ENCODE peak calls at places on chromosome 18, in seven cellular contexts. One of them, this sample, is unnamed. For H3K27me3, H3K4me1 and H3K9me3, the result is how much of the 10 kb centered on the place peaks cover.

GRCh38 chr18:51196811-51197660 is 445 bp downstream of the MEX3C start:
- DNase-seq in BE2C: peak
- DNase-seq in HepG2: no peak
- DNase-seq in HCT116: no peak
- DNase-seq in cardiac muscle cell: peak
- DNase-seq in mammary epithelial cell: peak
- DNase-seq in ovary: peak
- DNase-seq in this sample: peak

GRCh38 chr18:51236225-51236624 is 38.7 kb upstream of the MEX3C start:
- DNase-seq in ovary: no peak
- DNase-seq in mammary epithelial cell: peak
- DNase-seq in cardiac muscle cell: peak
- DNase-seq in HepG2: peak
- DNase-seq in BE2C: peak
- DNase-seq in HCT116: peak
- DNase-seq in this sample: no peak

GRCh38 chr18:12374398-12374797 is 2.6 kb downstream of the AFG3L2 start:
- DNase-seq in mammary epithelial cell: no peak
- DNase-seq in HepG2: no peak
- DNase-seq in ovary: no peak
- DNase-seq in cardiac muscle cell: no peak
- DNase-seq in BE2C: no peak
- DNase-seq in HCT116: no peak
- DNase-seq in this sample: no peak

GRCh38 chr18:80147418-80148315 is 38.6 kb downstream of the ADNP2 start:
- DNase-seq in mammary epithelial cell: peak
- DNase-seq in HCT116: no peak
- DNase-seq in ovary: peak
- DNase-seq in BE2C: no peak
- DNase-seq in HepG2: peak
- DNase-seq in cardiac muscle cell: peak
- DNase-seq in this sample: peak

GRCh38 chr18:66124394-66124793 is 373.6 kb downstream of the CDH7 start:
- DNase-seq in cardiac muscle cell: no peak
- DNase-seq in BE2C: no peak
- DNase-seq in HepG2: peak
- DNase-seq in mammary epithelial cell: no peak
- DNase-seq in HCT116: no peak
- DNase-seq in ovary: no peak
- DNase-seq in this sample: no peak

GRCh38 chr18:26406854-26407517 is 141.4 kb downstream of the KCTD1 start:
- DNase-seq in cardiac muscle cell: no peak
- DNase-seq in HepG2: no peak
- DNase-seq in BE2C: no peak
- DNase-seq in mammary epithelial cell: peak
- DNase-seq in ovary: no peak
- DNase-seq in HCT116: no peak
- DNase-seq in this sample: no peak

GRCh38 chr18:35526476-35527120 is 28.8 kb upstream of the INO80C start:
- DNase-seq in cardiac muscle cell: peak
- DNase-seq in HepG2: no peak
- DNase-seq in HCT116: no peak
- DNase-seq in BE2C: no peak
- DNase-seq in mammary epithelial cell: peak
- DNase-seq in ovary: no peak
- DNase-seq in this sample: no peak

GRCh38 chr18:23077493-23078256 is 57.6 kb upstream of the CABLES1 start:
- DNase-seq in HCT116: no peak
- DNase-seq in ovary: no peak
- DNase-seq in cardiac muscle cell: peak
- DNase-seq in BE2C: no peak
- DNase-seq in HepG2: peak
- DNase-seq in mammary epithelial cell: no peak
- DNase-seq in this sample: no peak

GRCh38 chr18:36187826-36188721 is 777 bp downstream of the MOCOS start:
- DNase-seq in HepG2: peak
- DNase-seq in cardiac muscle cell: peak
- DNase-seq in mammary epithelial cell: peak
- DNase-seq in HCT116: peak
- DNase-seq in BE2C: no peak
- DNase-seq in ovary: peak
- DNase-seq in this sample: peak

GRCh38 chr18:24663026-24663425 is 202.6 kb downstream of the HRH4 start:
- DNase-seq in HepG2: no peak
- DNase-seq in BE2C: no peak
- DNase-seq in ovary: no peak
- DNase-seq in cardiac muscle cell: no peak
- DNase-seq in mammary epithelial cell: no peak
- DNase-seq in HCT116: no peak
- DNase-seq in this sample: no peak

GRCh38 chr18:67359868-67360838 is 156.4 kb downstream of the DSEL start:
- DNase-seq in HCT116: no peak
- DNase-seq in BE2C: peak
- DNase-seq in HepG2: peak
- DNase-seq in cardiac muscle cell: peak
- DNase-seq in ovary: peak
- DNase-seq in mammary epithelial cell: peak
- DNase-seq in this sample: no peak

GRCh38 chr18:5463390-5463789 is 80.4 kb downstream of the EPB41L3 start:
- DNase-seq in cardiac muscle cell: peak
- DNase-seq in mammary epithelial cell: no peak
- DNase-seq in ovary: no peak
- DNase-seq in HepG2: no peak
- DNase-seq in HCT116: no peak
- DNase-seq in BE2C: no peak
- DNase-seq in this sample: peak

GRCh38 chr18:21391074-21391673 is 149.1 kb downstream of the GREB1L start:
- DNase-seq in mammary epithelial cell: peak
- DNase-seq in ovary: no peak
- DNase-seq in HepG2: no peak
- DNase-seq in BE2C: no peak
- DNase-seq in cardiac muscle cell: peak
- DNase-seq in HCT116: peak
- DNase-seq in this sample: no peak

GRCh38 chr18:46264255-46264654 is 160.1 kb downstream of the HAUS1 start:
- DNase-seq in BE2C: no peak
- DNase-seq in cardiac muscle cell: peak
- DNase-seq in mammary epithelial cell: peak
- DNase-seq in HepG2: peak
- DNase-seq in ovary: no peak
- DNase-seq in HCT116: peak
- DNase-seq in this sample: no peak

GRCh38 chr18:74139888-74140287 is 7.7 kb downstream of the FBXO15 start:
- DNase-seq in ovary: no peak
- DNase-seq in cardiac muscle cell: peak
- DNase-seq in BE2C: no peak
- DNase-seq in HCT116: no peak
- DNase-seq in mammary epithelial cell: peak
- DNase-seq in HepG2: no peak
- DNase-seq in this sample: no peak

GRCh38 chr18:68454511-68455228 is 260.2 kb downstream of the TMX3 start:
- DNase-seq in HCT116: no peak
- DNase-seq in BE2C: no peak
- DNase-seq in HepG2: no peak
- DNase-seq in cardiac muscle cell: peak
- DNase-seq in ovary: no peak
- DNase-seq in mammary epithelial cell: peak
- DNase-seq in this sample: no peak

GRCh38 chr18:51190000-51190399 is 7.5 kb downstream of the MEX3C start:
- DNase-seq in BE2C: no peak
- DNase-seq in HCT116: no peak
- DNase-seq in mammary epithelial cell: no peak
- DNase-seq in cardiac muscle cell: no peak
- DNase-seq in ovary: no peak
- DNase-seq in HepG2: no peak
- DNase-seq in this sample: no peak

GRCh38 chr18:35389095-35389618 is 12.0 kb upstream of the ZNF396 start:
- DNase-seq in mammary epithelial cell: no peak
- DNase-seq in HCT116: no peak
- DNase-seq in ovary: no peak
- DNase-seq in HepG2: no peak
- DNase-seq in cardiac muscle cell: peak
- DNase-seq in BE2C: no peak
- DNase-seq in this sample: no peak

GRCh38 chr18:62085766-62086165 is 101.1 kb downstream of the PIGN start:
- DNase-seq in BE2C: no peak
- DNase-seq in cardiac muscle cell: peak
- DNase-seq in mammary epithelial cell: no peak
- DNase-seq in ovary: no peak
- DNase-seq in HepG2: no peak
- DNase-seq in HCT116: no peak
- DNase-seq in this sample: no peak

GRCh38 chr18:59238385-59238784 is 18.4 kb downstream of the GRP start:
- DNase-seq in HepG2: no peak
- DNase-seq in cardiac muscle cell: no peak
- DNase-seq in mammary epithelial cell: no peak
- DNase-seq in HCT116: no peak
- DNase-seq in BE2C: no peak
- DNase-seq in ovary: no peak
- DNase-seq in this sample: no peak

GRCh38 chr18:80200171-80200931 is 47.0 kb downstream of the PARD6G start:
- DNase-seq in BE2C: peak
- DNase-seq in mammary epithelial cell: no peak
- DNase-seq in HepG2: peak
- DNase-seq in cardiac muscle cell: peak
- DNase-seq in ovary: no peak
- DNase-seq in HCT116: no peak
- DNase-seq in this sample: no peak

GRCh38 chr18:57258131-57258777 is 94.1 kb upstream of the ST8SIA3 start:
- DNase-seq in ovary: no peak
- DNase-seq in cardiac muscle cell: no peak
- DNase-seq in HepG2: no peak
- DNase-seq in mammary epithelial cell: no peak
- DNase-seq in HCT116: no peak
- DNase-seq in BE2C: no peak
- DNase-seq in this sample: no peak

GRCh38 chr18:79779700-79780190 is 18.0 kb upstream of the KCNG2 start:
- DNase-seq in HCT116: no peak
- DNase-seq in HepG2: no peak
- DNase-seq in cardiac muscle cell: no peak
- DNase-seq in mammary epithelial cell: no peak
- DNase-seq in ovary: no peak
- DNase-seq in BE2C: no peak
- DNase-seq in this sample: no peak

DNA sequence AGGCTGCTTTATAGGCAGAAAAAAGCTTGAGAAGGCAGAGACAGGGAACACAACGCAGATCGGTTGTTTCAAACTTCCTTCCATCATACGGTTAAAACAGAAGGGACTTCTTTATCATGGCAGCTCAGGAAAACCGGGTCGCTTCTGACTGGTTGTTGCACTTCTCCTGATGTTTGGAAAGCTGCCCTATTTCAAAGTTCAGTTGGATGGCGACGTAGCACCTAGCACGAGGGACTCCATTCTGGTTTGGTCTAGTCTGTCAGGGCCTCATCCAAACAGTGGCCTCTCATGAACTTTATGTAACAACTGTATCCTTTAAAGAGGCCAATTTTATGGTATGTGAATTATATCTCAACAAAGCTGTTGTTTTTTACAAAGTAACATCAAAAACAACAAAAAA is 210.1 kb upstream of the RAB12 start:
- DNase-seq in BE2C: no peak
- DNase-seq in HCT116: no peak
- DNase-seq in mammary epithelial cell: no peak
- DNase-seq in ovary: no peak
- DNase-seq in cardiac muscle cell: no peak
- DNase-seq in HepG2: no peak
- DNase-seq in this sample: no peak
- H3K27me3 ChIP-seq in BE2C: under half
- H3K27me3 ChIP-seq in HCT116: under half
- H3K27me3 ChIP-seq in mammary epithelial cell: under half
- H3K27me3 ChIP-seq in ovary: under half
- H3K27me3 ChIP-seq in cardiac muscle cell: under half
- H3K27me3 ChIP-seq in HepG2: under half
- H3K27me3 ChIP-seq in this sample: under half

GRCh38 chr18:3251249-3251962 is 3.8 kb downstream of the MYL12A start:
- DNase-seq in HCT116: no peak
- DNase-seq in ovary: no peak
- DNase-seq in cardiac muscle cell: no peak
- DNase-seq in BE2C: no peak
- DNase-seq in mammary epithelial cell: no peak
- DNase-seq in HepG2: no peak
- DNase-seq in this sample: no peak

GRCh38 chr18:3250237-3251107 is 2.9 kb downstream of the MYL12A start:
- DNase-seq in cardiac muscle cell: peak
- DNase-seq in HCT116: no peak
- DNase-seq in ovary: no peak
- DNase-seq in mammary epithelial cell: peak
- DNase-seq in BE2C: no peak
- DNase-seq in HepG2: no peak
- DNase-seq in this sample: no peak

GRCh38 chr18:3254725-3255124 is 7.1 kb downstream of the MYL12A start:
- DNase-seq in HepG2: no peak
- DNase-seq in mammary epithelial cell: no peak
- DNase-seq in BE2C: no peak
- DNase-seq in HCT116: no peak
- DNase-seq in cardiac muscle cell: no peak
- DNase-seq in ovary: no peak
- DNase-seq in this sample: no peak

GRCh38 chr18:3251963-3252277 is 4.3 kb downstream of the MYL12A start:
- DNase-seq in cardiac muscle cell: no peak
- DNase-seq in BE2C: no peak
- DNase-seq in ovary: no peak
- DNase-seq in mammary epithelial cell: no peak
- DNase-seq in HCT116: no peak
- DNase-seq in HepG2: no peak
- DNase-seq in this sample: no peak

GRCh38 chr18:3252843-3253242 is 5.2 kb downstream of the MYL12A start:
- DNase-seq in HCT116: no peak
- DNase-seq in ovary: no peak
- DNase-seq in cardiac muscle cell: no peak
- DNase-seq in mammary epithelial cell: no peak
- DNase-seq in HepG2: no peak
- DNase-seq in BE2C: no peak
- DNase-seq in this sample: no peak
- H3K4me1 ChIP-seq in HCT116: under half
- H3K4me1 ChIP-seq in ovary: under half
- H3K4me1 ChIP-seq in cardiac muscle cell: under half
- H3K4me1 ChIP-seq in mammary epithelial cell: under half
- H3K4me1 ChIP-seq in HepG2: half or more
- H3K4me1 ChIP-seq in BE2C: under half
- H3K4me1 ChIP-seq in this sample: half or more

DNA sequence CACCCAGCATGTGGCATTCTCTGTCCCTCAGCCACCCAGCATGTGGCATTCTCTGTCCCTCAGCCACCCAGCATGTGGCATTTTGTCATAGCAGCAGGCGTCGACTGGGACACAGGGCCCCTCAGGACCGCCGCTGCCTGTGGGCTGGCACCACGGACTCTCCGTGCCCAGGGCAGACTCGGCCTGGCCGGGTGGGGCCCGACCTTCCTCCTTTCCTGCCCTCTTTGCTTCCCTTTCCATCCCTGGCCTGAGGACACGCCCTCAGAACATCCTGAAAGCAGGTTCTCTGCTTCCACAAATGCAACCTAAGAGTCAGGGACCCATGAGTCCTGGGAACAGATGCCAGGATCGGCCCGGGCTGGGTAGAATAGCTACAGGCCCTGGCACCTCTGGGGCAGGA is 291.4 kb upstream of the SALL3 start:
- DNase-seq in cardiac muscle cell: no peak
- DNase-seq in HepG2: no peak
- DNase-seq in HCT116: no peak
- DNase-seq in BE2C: no peak
- DNase-seq in ovary: no peak
- DNase-seq in mammary epithelial cell: no peak
- DNase-seq in this sample: no peak
- H3K9me3 ChIP-seq in cardiac muscle cell: under half
- H3K9me3 ChIP-seq in HepG2: under half
- H3K9me3 ChIP-seq in HCT116: under half
- H3K9me3 ChIP-seq in BE2C: under half
- H3K9me3 ChIP-seq in ovary: under half
- H3K9me3 ChIP-seq in mammary epithelial cell: under half
- H3K9me3 ChIP-seq in this sample: under half

GRCh38 chr18:910247-910646 is 5.6 kb downstream of the ADCYAP1 start:
- DNase-seq in mammary epithelial cell: no peak
- DNase-seq in cardiac muscle cell: no peak
- DNase-seq in ovary: no peak
- DNase-seq in HepG2: no peak
- DNase-seq in HCT116: no peak
- DNase-seq in BE2C: no peak
- DNase-seq in this sample: no peak
- H3K27me3 ChIP-seq in mammary epithelial cell: under half
- H3K27me3 ChIP-seq in cardiac muscle cell: half or more
- H3K27me3 ChIP-seq in ovary: under half
- H3K27me3 ChIP-seq in HepG2: under half
- H3K27me3 ChIP-seq in HCT116: under half
- H3K27me3 ChIP-seq in BE2C: under half
- H3K27me3 ChIP-seq in this sample: half or more